ENCODE peak calls at places on chromosomes 4 and X, in ten cellular contexts. One of them, this sample, is unnamed.

GRCh38 chr4:38664704-38665401 is 854 bp downstream of the KLF3 start:
- DNase-seq in Peyer's patch: peak
- DNase-seq in stomach: peak
- DNase-seq in sigmoid colon: peak
- DNase-seq in effector memory CD4-positive, alpha-beta T cell: peak
- DNase-seq in PC-3: peak
- DNase-seq in psoas muscle: peak
- DNase-seq in HepG2: peak
- DNase-seq in tibial artery: peak
- DNase-seq in endodermal cell: peak
- DNase-seq in this sample: no peak

GRCh38 chr4:155973639-155974475 is 20.2 kb upstream of the CTSO start:
- DNase-seq in Peyer's patch: no peak
- DNase-seq in stomach: no peak
- DNase-seq in sigmoid colon: no peak
- DNase-seq in effector memory CD4-positive, alpha-beta T cell: no peak
- DNase-seq in PC-3: peak
- DNase-seq in psoas muscle: no peak
- DNase-seq in HepG2: no peak
- DNase-seq in tibial artery: no peak
- DNase-seq in endodermal cell: no peak
- DNase-seq in this sample: no peak

GRCh38 chr4:155271557-155271956 is 63.1 kb downstream of the NPY2R start:
- DNase-seq in Peyer's patch: no peak
- DNase-seq in stomach: no peak
- DNase-seq in sigmoid colon: no peak
- DNase-seq in effector memory CD4-positive, alpha-beta T cell: no peak
- DNase-seq in PC-3: no peak
- DNase-seq in psoas muscle: no peak
- DNase-seq in HepG2: no peak
- DNase-seq in tibial artery: no peak
- DNase-seq in endodermal cell: no peak
- DNase-seq in this sample: no peak

GRCh38 chrX:153463556-153463955 is 6.8 kb downstream of the HAUS7 start:
- DNase-seq in Peyer's patch: no peak
- DNase-seq in stomach: no peak
- DNase-seq in sigmoid colon: no peak
- DNase-seq in effector memory CD4-positive, alpha-beta T cell: no peak
- DNase-seq in PC-3: no peak
- DNase-seq in psoas muscle: no peak
- DNase-seq in HepG2: no peak
- DNase-seq in tibial artery: no peak
- DNase-seq in endodermal cell: no peak
- DNase-seq in this sample: no peak

GRCh38 chrX:38220024-38220935 is at the start of gene SRPX:
- DNase-seq in Peyer's patch: no peak
- DNase-seq in stomach: peak
- DNase-seq in sigmoid colon: peak
- DNase-seq in effector memory CD4-positive, alpha-beta T cell: no peak
- DNase-seq in PC-3: peak
- DNase-seq in psoas muscle: peak
- DNase-seq in HepG2: no peak
- DNase-seq in tibial artery: peak
- DNase-seq in endodermal cell: peak
- DNase-seq in this sample: peak

GRCh38 chr4:5982156-5982973 is 35.9 kb downstream of the C4orf50 start:
- DNase-seq in Peyer's patch: no peak
- DNase-seq in stomach: peak
- DNase-seq in sigmoid colon: peak
- DNase-seq in effector memory CD4-positive, alpha-beta T cell: no peak
- DNase-seq in PC-3: no peak
- DNase-seq in psoas muscle: no peak
- DNase-seq in HepG2: no peak
- DNase-seq in tibial artery: peak
- DNase-seq in endodermal cell: peak
- DNase-seq in this sample: no peak

GRCh38 chr4:108512615-108513505 is 107.5 kb upstream of the RPL34 start:
- DNase-seq in Peyer's patch: no peak
- DNase-seq in stomach: no peak
- DNase-seq in sigmoid colon: no peak
- DNase-seq in effector memory CD4-positive, alpha-beta T cell: no peak
- DNase-seq in PC-3: peak
- DNase-seq in psoas muscle: no peak
- DNase-seq in HepG2: peak
- DNase-seq in tibial artery: no peak
- DNase-seq in endodermal cell: peak
- DNase-seq in this sample: peak

GRCh38 chr4:185792384-185793146 is 19.4 kb downstream of the SORBS2 start:
- DNase-seq in Peyer's patch: no peak
- DNase-seq in stomach: no peak
- DNase-seq in sigmoid colon: no peak
- DNase-seq in effector memory CD4-positive, alpha-beta T cell: no peak
- DNase-seq in PC-3: peak
- DNase-seq in psoas muscle: no peak
- DNase-seq in HepG2: peak
- DNase-seq in tibial artery: no peak
- DNase-seq in endodermal cell: no peak
- DNase-seq in this sample: no peak

GRCh38 chr4:69583543-69583942 is 55.9 kb downstream of the UGT2A2 start:
- DNase-seq in Peyer's patch: no peak
- DNase-seq in stomach: no peak
- DNase-seq in sigmoid colon: no peak
- DNase-seq in effector memory CD4-positive, alpha-beta T cell: no peak
- DNase-seq in PC-3: no peak
- DNase-seq in psoas muscle: no peak
- DNase-seq in HepG2: no peak
- DNase-seq in tibial artery: no peak
- DNase-seq in endodermal cell: no peak
- DNase-seq in this sample: no peak

GRCh38 chr4:138681000-138681604 is 334.5 kb upstream of the NOCT start:
- DNase-seq in Peyer's patch: peak
- DNase-seq in stomach: peak
- DNase-seq in sigmoid colon: peak
- DNase-seq in effector memory CD4-positive, alpha-beta T cell: peak
- DNase-seq in PC-3: peak
- DNase-seq in psoas muscle: peak
- DNase-seq in HepG2: peak
- DNase-seq in tibial artery: peak
- DNase-seq in endodermal cell: peak
- DNase-seq in this sample: peak

GRCh38 chrX:20513185-20513584 is 246.5 kb upstream of the RPS6KA3 start:
- DNase-seq in Peyer's patch: no peak
- DNase-seq in stomach: no peak
- DNase-seq in sigmoid colon: no peak
- DNase-seq in effector memory CD4-positive, alpha-beta T cell: no peak
- DNase-seq in PC-3: no peak
- DNase-seq in psoas muscle: no peak
- DNase-seq in HepG2: no peak
- DNase-seq in tibial artery: no peak
- DNase-seq in endodermal cell: no peak
- DNase-seq in this sample: no peak

GRCh38 chr4:61662362-61662761 is 462.2 kb downstream of the ADGRL3 start:
- DNase-seq in Peyer's patch: no peak
- DNase-seq in stomach: no peak
- DNase-seq in sigmoid colon: no peak
- DNase-seq in effector memory CD4-positive, alpha-beta T cell: no peak
- DNase-seq in PC-3: no peak
- DNase-seq in psoas muscle: no peak
- DNase-seq in HepG2: no peak
- DNase-seq in tibial artery: no peak
- DNase-seq in endodermal cell: no peak
- DNase-seq in this sample: no peak

GRCh38 chrX:54640721-54641120 is 110.7 kb downstream of the GNL3L start:
- DNase-seq in Peyer's patch: no peak
- DNase-seq in stomach: no peak
- DNase-seq in sigmoid colon: no peak
- DNase-seq in effector memory CD4-positive, alpha-beta T cell: no peak
- DNase-seq in PC-3: peak
- DNase-seq in psoas muscle: peak
- DNase-seq in HepG2: peak
- DNase-seq in tibial artery: no peak
- DNase-seq in endodermal cell: peak
- DNase-seq in this sample: no peak

GRCh38 chrX:44344194-44344593 is 722 bp upstream of the EFHC2 start:
- DNase-seq in Peyer's patch: no peak
- DNase-seq in stomach: peak
- DNase-seq in sigmoid colon: no peak
- DNase-seq in effector memory CD4-positive, alpha-beta T cell: peak
- DNase-seq in PC-3: no peak
- DNase-seq in psoas muscle: peak
- DNase-seq in HepG2: no peak
- DNase-seq in tibial artery: no peak
- DNase-seq in endodermal cell: peak
- DNase-seq in this sample: peak

GRCh38 chr4:169567916-169568315 is 44.5 kb downstream of the NEK1 start:
- DNase-seq in Peyer's patch: no peak
- DNase-seq in stomach: no peak
- DNase-seq in sigmoid colon: no peak
- DNase-seq in effector memory CD4-positive, alpha-beta T cell: no peak
- DNase-seq in PC-3: no peak
- DNase-seq in psoas muscle: no peak
- DNase-seq in HepG2: no peak
- DNase-seq in tibial artery: no peak
- DNase-seq in endodermal cell: no peak
- DNase-seq in this sample: no peak

GRCh38 chr4:40998680-40999358 is 215.5 kb downstream of the APBB2 start:
- DNase-seq in Peyer's patch: no peak
- DNase-seq in stomach: no peak
- DNase-seq in sigmoid colon: no peak
- DNase-seq in effector memory CD4-positive, alpha-beta T cell: no peak
- DNase-seq in PC-3: peak
- DNase-seq in psoas muscle: no peak
- DNase-seq in HepG2: no peak
- DNase-seq in tibial artery: no peak
- DNase-seq in endodermal cell: no peak
- DNase-seq in this sample: no peak

GRCh38 chr4:149845643-149846208 is 30.1 kb upstream of the IQCM start:
- DNase-seq in Peyer's patch: no peak
- DNase-seq in stomach: no peak
- DNase-seq in sigmoid colon: no peak
- DNase-seq in effector memory CD4-positive, alpha-beta T cell: no peak
- DNase-seq in PC-3: no peak
- DNase-seq in psoas muscle: no peak
- DNase-seq in HepG2: no peak
- DNase-seq in tibial artery: no peak
- DNase-seq in endodermal cell: no peak
- DNase-seq in this sample: no peak

GRCh38 chr4:170589597-170590191 is 499.9 kb upstream of the AADAT start:
- DNase-seq in Peyer's patch: no peak
- DNase-seq in stomach: no peak
- DNase-seq in sigmoid colon: no peak
- DNase-seq in effector memory CD4-positive, alpha-beta T cell: no peak
- DNase-seq in PC-3: peak
- DNase-seq in psoas muscle: no peak
- DNase-seq in HepG2: peak
- DNase-seq in tibial artery: no peak
- DNase-seq in endodermal cell: no peak
- DNase-seq in this sample: no peak

DNA sequence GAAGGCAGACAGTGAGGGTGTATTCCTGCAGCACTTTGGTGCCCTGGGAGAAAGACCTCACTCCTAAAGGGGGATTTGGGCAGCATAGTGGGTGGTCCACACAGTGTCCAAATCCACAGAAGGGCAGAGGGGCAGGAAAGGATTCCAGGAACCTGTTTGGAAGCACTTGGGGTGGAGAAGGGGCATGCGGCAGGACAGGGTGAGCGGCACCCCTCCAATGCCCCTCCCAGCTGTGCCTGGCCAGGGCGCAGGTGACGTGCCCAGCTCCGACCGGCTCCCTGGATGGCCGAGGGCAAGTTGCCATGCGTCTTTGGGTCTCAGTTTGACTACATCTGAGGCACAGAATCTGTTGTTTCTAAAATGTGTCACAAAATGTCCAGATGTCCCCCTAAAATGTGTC is 66.5 kb upstream of the HMX1 start:
- DNase-seq in Peyer's patch: no peak
- DNase-seq in stomach: no peak
- DNase-seq in sigmoid colon: no peak
- DNase-seq in effector memory CD4-positive, alpha-beta T cell: no peak
- DNase-seq in PC-3: no peak
- DNase-seq in psoas muscle: no peak
- DNase-seq in HepG2: no peak
- DNase-seq in tibial artery: no peak
- DNase-seq in endodermal cell: no peak
- DNase-seq in this sample: no peak
- H3K27ac ChIP-seq in Peyer's patch: no peak
- H3K27ac ChIP-seq in stomach: no peak
- H3K27ac ChIP-seq in sigmoid colon: no peak
- H3K27ac ChIP-seq in effector memory CD4-positive, alpha-beta T cell: no peak
- H3K27ac ChIP-seq in PC-3: no peak
- H3K27ac ChIP-seq in psoas muscle: no peak
- H3K27ac ChIP-seq in HepG2: no peak
- H3K27ac ChIP-seq in tibial artery: no peak
- H3K27ac ChIP-seq in endodermal cell: no peak
- H3K27ac ChIP-seq in this sample: no peak

GRCh38 chr4:4480205-4480604 is 61.6 kb downstream of the STX18 start:
- DNase-seq in Peyer's patch: no peak
- DNase-seq in stomach: no peak
- DNase-seq in sigmoid colon: no peak
- DNase-seq in effector memory CD4-positive, alpha-beta T cell: no peak
- DNase-seq in PC-3: no peak
- DNase-seq in psoas muscle: no peak
- DNase-seq in HepG2: no peak
- DNase-seq in tibial artery: no peak
- DNase-seq in endodermal cell: peak
- DNase-seq in this sample: no peak
- H3K27ac ChIP-seq in Peyer's patch: no peak
- H3K27ac ChIP-seq in stomach: no peak
- H3K27ac ChIP-seq in sigmoid colon: no peak
- H3K27ac ChIP-seq in effector memory CD4-positive, alpha-beta T cell: no peak
- H3K27ac ChIP-seq in PC-3: no peak
- H3K27ac ChIP-seq in psoas muscle: no peak
- H3K27ac ChIP-seq in HepG2: no peak
- H3K27ac ChIP-seq in tibial artery: no peak
- H3K27ac ChIP-seq in endodermal cell: peak
- H3K27ac ChIP-seq in this sample: no peak

DNA sequence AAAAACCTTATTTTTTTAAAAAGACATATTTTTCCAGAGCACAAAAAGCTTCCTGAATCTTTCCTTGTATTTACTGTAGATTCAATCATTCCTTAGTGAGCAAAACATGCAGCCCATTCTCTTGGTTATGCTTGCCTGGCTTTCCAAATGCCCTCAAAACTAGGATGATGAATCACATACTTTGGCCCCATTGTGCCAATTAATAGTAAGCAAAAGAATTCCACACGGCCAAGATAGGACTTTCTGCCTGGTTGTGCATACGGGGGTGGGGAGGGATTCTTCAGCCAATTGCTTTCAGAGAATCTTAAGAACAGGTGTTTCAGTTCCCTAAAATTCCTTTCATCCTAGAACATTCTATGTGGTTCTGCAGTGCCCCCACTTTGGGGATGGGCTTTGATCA is 7.0 kb downstream of the RAI2 start:
- DNase-seq in Peyer's patch: no peak
- DNase-seq in stomach: no peak
- DNase-seq in sigmoid colon: no peak
- DNase-seq in effector memory CD4-positive, alpha-beta T cell: no peak
- DNase-seq in PC-3: no peak
- DNase-seq in psoas muscle: no peak
- DNase-seq in HepG2: no peak
- DNase-seq in tibial artery: no peak
- DNase-seq in endodermal cell: no peak
- DNase-seq in this sample: no peak
- H3K27ac ChIP-seq in Peyer's patch: no peak
- H3K27ac ChIP-seq in stomach: no peak
- H3K27ac ChIP-seq in sigmoid colon: no peak
- H3K27ac ChIP-seq in effector memory CD4-positive, alpha-beta T cell: no peak
- H3K27ac ChIP-seq in PC-3: no peak
- H3K27ac ChIP-seq in psoas muscle: no peak
- H3K27ac ChIP-seq in HepG2: no peak
- H3K27ac ChIP-seq in tibial artery: no peak
- H3K27ac ChIP-seq in endodermal cell: no peak
- H3K27ac ChIP-seq in this sample: no peak

GRCh38 chrX:48475774-48476577 is at the start of gene FTSJ1:
- DNase-seq in Peyer's patch: peak
- DNase-seq in stomach: peak
- DNase-seq in sigmoid colon: peak
- DNase-seq in effector memory CD4-positive, alpha-beta T cell: peak
- DNase-seq in PC-3: peak
- DNase-seq in psoas muscle: peak
- DNase-seq in HepG2: peak
- DNase-seq in tibial artery: peak
- DNase-seq in endodermal cell: peak
- DNase-seq in this sample: peak
- H3K27ac ChIP-seq in Peyer's patch: peak
- H3K27ac ChIP-seq in stomach: peak
- H3K27ac ChIP-seq in sigmoid colon: peak
- H3K27ac ChIP-seq in effector memory CD4-positive, alpha-beta T cell: peak
- H3K27ac ChIP-seq in PC-3: peak
- H3K27ac ChIP-seq in psoas muscle: peak
- H3K27ac ChIP-seq in HepG2: peak
- H3K27ac ChIP-seq in tibial artery: peak
- H3K27ac ChIP-seq in endodermal cell: peak
- H3K27ac ChIP-seq in this sample: peak